ENCODE peak calls at places on chromosome X, in ten cellular contexts. O is NB4, D is ovary, R is right lobe of liver, B is IMR-90, U is A549, V is HepG2, C is transverse colon, H is suprapubic skin, T is heart left ventricle. M is an unnamed sample.

GRCh38 chrX:66638591-66639500 is at the start of gene EDA2R:
- DNase-seq in T (peak), R (no peak), V (peak), U (peak), O (no peak), C (peak), D (peak), B (peak), H (no peak), M (no peak)

GRCh38 chrX:141469469-141469868 is 115.1 kb downstream of the SPANXA1 start:
- DNase-seq in H (no peak), U (peak), T (no peak), B (peak), D (no peak), C (no peak), R (no peak), V (no peak), O (no peak), M (no peak)

GRCh38 chrX:124726881-124727280 is 380.5 kb downstream of the SH2D1A start:
- DNase-seq in H (no peak), B (no peak), R (no peak), O (no peak), T (no peak), U (no peak), C (no peak), V (no peak), D (no peak), M (no peak)

GRCh38 chrX:17654116-17654515 is 83.2 kb upstream of the SCML1 start:
- DNase-seq in U (no peak), T (no peak), H (no peak), D (no peak), V (no peak), R (no peak), B (no peak), C (no peak), O (no peak), M (no peak)

GRCh38 chrX:115266300-115266699 is 23.2 kb upstream of the LUZP4 start:
- DNase-seq in H (no peak), R (no peak), O (peak), B (no peak), C (no peak), U (no peak), T (no peak), D (no peak), V (no peak), M (no peak)

GRCh38 chrX:103565752-103566151 is 19.6 kb upstream of the TCEAL4 start:
- DNase-seq in T (no peak), C (no peak), B (peak), D (no peak), V (no peak), O (no peak), R (no peak), H (no peak), U (no peak), M (no peak)

GRCh38 chrX:30657542-30658238 is 4.5 kb downstream of the GK start:
- DNase-seq in D (no peak), B (peak), H (no peak), T (no peak), C (no peak), U (no peak), R (no peak), O (peak), V (no peak), M (no peak)

GRCh38 chrX:1093586-1094538 is 118.6 kb downstream of the CRLF2 start:
- DNase-seq in U (no peak), H (no peak), B (no peak), D (no peak), C (no peak), R (no peak), V (no peak), T (no peak), O (no peak), M (no peak)

GRCh38 chrX:150324035-150324728 is 38.9 kb upstream of the MAMLD1 start:
- DNase-seq in U (peak), R (no peak), T (no peak), H (no peak), O (no peak), C (no peak), B (peak), V (peak), D (no peak), M (no peak)

GRCh38 chrX:147894332-147894870 is 17.3 kb upstream of the FMR1 start:
- DNase-seq in C (no peak), O (no peak), U (no peak), B (no peak), D (no peak), R (no peak), H (no peak), T (no peak), V (no peak), M (no peak)

GRCh38 chrX:139196890-139197289 is 333.6 kb upstream of the F9 start:
- DNase-seq in O (no peak), B (no peak), T (no peak), H (no peak), D (no peak), U (no peak), C (no peak), R (no peak), V (no peak), M (no peak)

GRCh38 chrX:34332336-34332735 is 200.2 kb upstream of the FAM47A start:
- DNase-seq in U (no peak), V (no peak), T (no peak), O (peak), B (no peak), H (no peak), D (no peak), C (no peak), R (no peak), M (no peak)

GRCh38 chrX:78643106-78643505 is 16.0 kb downstream of the RTL3 start:
- DNase-seq in U (no peak), H (no peak), C (no peak), D (no peak), T (no peak), V (no peak), B (peak), O (no peak), R (no peak), M (no peak)

GRCh38 chrX:134948333-134949241 is 42.2 kb upstream of the SMIM10 start:
- DNase-seq in T (no peak), D (no peak), C (no peak), O (no peak), U (peak), R (no peak), B (peak), V (peak), H (no peak), M (no peak)

GRCh38 chrX:9520211-9520590 is 55.3 kb downstream of the TBL1X start:
- DNase-seq in U (no peak), C (no peak), T (no peak), V (no peak), H (no peak), O (no peak), R (no peak), B (no peak), D (no peak), M (no peak)

GRCh38 chrX:119605398-119605738 is 856 bp downstream of the NKRF start:
- DNase-seq in B (no peak), V (peak), H (no peak), O (peak), R (no peak), T (peak), C (no peak), D (peak), U (peak), M (no peak)

GRCh38 chrX:115499112-115499805 is 61.7 kb upstream of the PLS3 start:
- DNase-seq in H (no peak), O (peak), T (no peak), V (no peak), U (no peak), B (no peak), C (no peak), R (no peak), D (no peak), M (no peak)

DNA sequence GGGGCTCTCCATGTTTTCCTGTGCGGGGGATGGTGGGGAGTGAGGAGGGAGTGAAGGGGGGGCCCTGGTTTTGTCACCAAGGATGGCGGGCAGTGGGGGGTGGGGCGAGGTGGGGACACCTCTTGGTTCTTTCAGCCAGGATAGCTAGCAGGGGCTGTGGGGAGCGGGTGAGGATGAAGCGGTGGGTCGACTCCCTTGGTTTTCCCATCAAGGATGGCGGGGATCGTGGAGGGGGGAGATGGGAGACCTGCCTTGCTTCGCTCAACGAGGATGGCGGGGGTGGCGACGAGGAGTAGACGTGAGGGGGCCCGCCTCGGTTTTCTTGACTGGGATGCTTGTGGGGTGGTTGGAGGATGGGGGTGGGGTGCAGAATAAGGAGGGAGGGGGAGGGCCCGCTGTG is 633 bp downstream of the FHL1 start:
- DNase-seq in B (no peak), D (peak), C (no peak), H (peak), T (peak), O (no peak), U (no peak), R (no peak), V (no peak), M (no peak)
- H3K4me3 ChIP-seq in B (peak), D (peak), C (peak), H (peak), T (peak), O (no peak), U (peak), R (no peak), V (no peak), M (peak)

GRCh38 chrX:130110379-130111219 is at the start of gene ELF4:
- DNase-seq in R (no peak), H (no peak), V (no peak), B (peak), C (peak), U (peak), O (peak), D (peak), T (peak), M (no peak)
- TF ChIP-seq CTCF in R (no peak), H (no peak), V (no peak), B (no peak), C (no peak), U (peak), O (no peak), D (no peak), T (no peak), M (no peak)

GRCh38 chrX:43604753-43605152 is 51.3 kb upstream of the MAOA start:
- DNase-seq in D (no peak), T (no peak), U (no peak), B (no peak), C (no peak), O (no peak), R (no peak), H (no peak), V (no peak), M (no peak)
- TF ChIP-seq POLR2A in D (no peak), T (no peak), U (no peak), B (no peak), C (no peak), O (no peak), R (no peak), H (no peak), V (no peak), M (no peak)

GRCh38 chrX:63436865-63437264 is 85.7 kb upstream of the SPIN4 start:
- DNase-seq in H (no peak), R (no peak), B (no peak), C (no peak), D (no peak), T (no peak), O (no peak), U (no peak), V (no peak), M (no peak)

GRCh38 chrX:63430026-63430425 is 78.9 kb upstream of the SPIN4 start:
- DNase-seq in T (no peak), R (no peak), H (no peak), U (no peak), D (no peak), C (no peak), O (peak), B (no peak), V (no peak), M (no peak)

GRCh38 chrX:63434665-63435064 is 83.5 kb upstream of the SPIN4 start:
- DNase-seq in U (no peak), R (no peak), O (no peak), T (no peak), B (peak), H (no peak), C (peak), D (no peak), V (no peak), M (peak)

GRCh38 chrX:63439580-63439979 is 88.4 kb upstream of the SPIN4 start:
- DNase-seq in O (no peak), T (no peak), V (no peak), D (no peak), R (no peak), C (no peak), H (no peak), U (no peak), B (no peak), M (no peak)

DNA sequence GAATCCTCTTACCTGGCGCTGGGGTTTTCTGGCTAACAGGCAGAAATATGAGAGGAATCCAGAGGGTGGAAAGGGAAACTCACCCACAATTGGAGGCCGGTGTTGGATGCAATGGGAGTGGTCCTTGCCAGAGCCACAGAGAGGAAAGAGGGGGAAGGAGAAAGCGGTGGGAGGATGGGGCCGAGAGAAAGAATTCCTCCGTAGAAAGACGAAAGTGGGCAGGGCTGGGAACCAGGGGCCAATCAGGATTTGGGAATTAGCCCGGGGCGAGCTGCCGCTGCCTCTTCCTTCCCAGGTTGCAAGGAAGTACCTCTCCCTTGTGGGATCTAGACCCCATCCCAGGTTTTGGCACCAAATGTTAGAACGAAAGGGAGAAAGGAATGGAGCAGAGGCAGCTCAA is 83.1 kb upstream of the SPIN4 start:
- DNase-seq in V (no peak), T (no peak), U (no peak), R (no peak), H (no peak), B (no peak), O (no peak), D (no peak), C (no peak), M (no peak)
- H3K4me3 ChIP-seq in V (no peak), T (no peak), U (no peak), R (no peak), H (no peak), B (no peak), O (no peak), D (no peak), C (no peak), M (no peak)

GRCh38 chrX:50206753-50207152 is 2.2 kb downstream of the CCNB3 start:
- DNase-seq in D (no peak), V (no peak), C (no peak), U (no peak), O (no peak), H (no peak), R (no peak), B (no peak), T (no peak), M (no peak)

GRCh38 chrX:50211510-50211909 is 6.9 kb downstream of the CCNB3 start:
- DNase-seq in H (no peak), R (no peak), T (no peak), O (peak), C (no peak), D (no peak), V (no peak), U (no peak), B (peak), M (no peak)
- TF ChIP-seq CTCF in H (peak), R (peak), T (peak), O (peak), C (peak), D (no peak), V (peak), U (peak), B (no peak), M (no peak)

GRCh38 chrX:39859991-39860861 is 237.5 kb downstream of the BCOR start:
- DNase-seq in V (no peak), O (peak), R (no peak), U (peak), B (peak), T (peak), H (no peak), C (peak), D (peak), M (no peak)
- TF ChIP-seq POLR2A in V (no peak), O (no peak), R (no peak), U (no peak), B (no peak), T (no peak), H (no peak), C (no peak), D (no peak), M (no peak)

GRCh38 chrX:83759872-83760271 is 101.1 kb upstream of the CYLC1 start:
- DNase-seq in T (no peak), D (no peak), B (peak), R (no peak), C (no peak), U (no peak), V (peak), H (no peak), O (peak), M (no peak)
- H3K4me3 ChIP-seq in T (no peak), D (no peak), B (no peak), R (no peak), C (no peak), U (no peak), V (no peak), H (no peak), O (no peak), M (no peak)

GRCh38 chrX:153573999-153574398 is 24.9 kb downstream of the CCNQ start:
- DNase-seq in H (no peak), B (no peak), O (peak), T (no peak), R (no peak), D (no peak), V (no peak), C (no peak), U (no peak), M (no peak)
- TF ChIP-seq CTCF in H (no peak), B (no peak), O (no peak), T (no peak), R (no peak), D (no peak), V (no peak), C (no peak), U (no peak), M (no peak)

DNA sequence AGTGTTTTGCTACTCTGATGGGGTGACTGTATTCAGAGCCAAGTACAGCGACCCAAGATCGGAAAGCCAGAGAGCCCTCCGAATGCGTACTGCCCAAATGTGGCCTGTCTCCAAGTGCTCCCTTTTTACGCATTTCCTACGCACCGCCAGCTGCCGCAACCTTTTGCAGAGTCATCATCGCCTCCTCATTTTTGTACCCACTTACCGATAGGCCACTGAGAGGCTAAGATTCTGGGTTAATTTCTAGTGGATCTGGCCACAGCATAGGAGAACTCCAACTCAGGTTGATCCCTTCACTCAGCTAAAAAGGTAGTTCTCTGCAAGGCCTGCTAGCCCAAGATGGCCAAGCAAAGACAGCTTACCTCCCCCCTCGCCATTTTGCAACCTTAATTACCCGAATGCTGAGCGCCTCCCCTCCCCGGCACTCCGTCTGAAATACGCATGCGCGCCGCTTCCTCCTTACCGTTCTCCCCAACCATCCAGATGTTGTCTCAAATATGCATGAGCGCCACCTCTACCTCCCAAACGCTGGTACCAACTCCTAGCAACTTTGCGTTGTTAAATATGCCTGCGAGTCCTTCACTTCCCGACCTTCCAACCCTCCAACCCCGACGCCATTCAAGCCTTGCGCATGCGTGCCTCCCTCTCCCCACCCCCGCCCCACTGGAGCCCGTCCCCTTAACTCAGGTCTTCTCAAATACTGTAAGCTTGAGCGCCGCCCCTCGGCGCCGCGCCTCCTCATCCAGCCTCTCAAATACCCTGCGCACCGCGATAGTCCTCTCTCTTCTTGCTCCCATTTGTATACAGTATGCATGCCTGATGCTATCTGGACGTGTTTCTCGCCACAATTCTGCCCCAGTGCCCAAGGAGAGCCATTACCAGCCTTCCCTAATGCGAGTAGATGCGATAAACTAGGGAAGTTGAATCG is 11.8 kb upstream of the ZCCHC13 start:
- DNase-seq in T (peak), C (peak), V (peak), R (peak), D (peak), H (peak), B (peak), U (peak), O (peak), M (peak)
- TF ChIP-seq POLR2A in T (peak), C (peak), V (peak), R (peak), D (peak), H (no peak), B (peak), U (peak), O (peak), M (no peak)